ENCODE peak calls at places on chromosome 19, in ten cellular contexts. N is fibroblast of lung, Y is DND-41, S is H9, Z is astrocyte, M is neural progenitor cell, U is mammary epithelial cell, Q is SK-N-SH, K is GM23248, X is IMR-90. B is an unnamed sample.

GRCh38 chr19:38543807-38544568 is 73.8 kb downstream of the MAP4K1 start:
- DNase-seq in N (peak), Y (no peak), S (peak), Z (peak), M (no peak), U (peak), Q (peak), K (peak), X (peak), B (no peak)

GRCh38 chr19:20640545-20640944 is 20.8 kb downstream of the ZNF626 start:
- DNase-seq in N (no peak), Y (no peak), S (no peak), Z (no peak), M (no peak), U (no peak), Q (no peak), K (no peak), X (no peak), B (no peak)

GRCh38 chr19:58544591-58545285 is 874 bp downstream of the TRIM28 start:
- DNase-seq in N (peak), Y (peak), S (peak), Z (no peak), M (peak), U (no peak), Q (peak), K (peak), X (peak), B (peak)

GRCh38 chr19:19443902-19444693 is 38.6 kb downstream of the GATAD2A start:
- DNase-seq in N (no peak), Y (no peak), S (no peak), Z (no peak), M (no peak), U (no peak), Q (no peak), K (no peak), X (no peak), B (no peak)

GRCh38 chr19:17504456-17504855 is 7.0 kb upstream of the PGLS start:
- DNase-seq in N (no peak), Y (no peak), S (no peak), Z (no peak), M (no peak), U (no peak), Q (no peak), K (no peak), X (no peak), B (no peak)

GRCh38 chr19:16445238-16446107 is 26.3 kb downstream of the EPS15L1 start:
- DNase-seq in N (peak), Y (no peak), S (no peak), Z (peak), M (no peak), U (peak), Q (no peak), K (peak), X (peak), B (no peak)

GRCh38 chr19:50514346-50515167 is 844 bp upstream of the ASPDH start:
- DNase-seq in N (no peak), Y (peak), S (no peak), Z (no peak), M (peak), U (no peak), Q (peak), K (no peak), X (no peak), B (no peak)

GRCh38 chr19:29665826-29666633 is 769 bp downstream of the PLEKHF1 start:
- DNase-seq in N (peak), Y (no peak), S (peak), Z (peak), M (peak), U (peak), Q (peak), K (peak), X (peak), B (peak)

GRCh38 chr19:11096210-11096841 is 7.1 kb downstream of the LDLR start:
- DNase-seq in N (peak), Y (no peak), S (no peak), Z (peak), M (no peak), U (peak), Q (no peak), K (peak), X (peak), B (no peak)

GRCh38 chr19:32868206-32868950 is 1.2 kb downstream of the SLC7A9 start:
- DNase-seq in N (no peak), Y (no peak), S (no peak), Z (no peak), M (no peak), U (no peak), Q (no peak), K (no peak), X (no peak), B (no peak)

GRCh38 chr19:32870981-32871451 is 1.4 kb upstream of the SLC7A9 start:
- DNase-seq in N (no peak), Y (no peak), S (peak), Z (no peak), M (no peak), U (no peak), Q (no peak), K (no peak), X (no peak), B (no peak)

GRCh38 chr19:32872391-32872790 is 2.8 kb upstream of the SLC7A9 start:
- DNase-seq in N (no peak), Y (no peak), S (no peak), Z (no peak), M (no peak), U (no peak), Q (no peak), K (no peak), X (no peak), B (no peak)

GRCh38 chr19:32870154-32870573 is 597 bp upstream of the SLC7A9 start:
- DNase-seq in N (no peak), Y (no peak), S (peak), Z (no peak), M (peak), U (no peak), Q (no peak), K (no peak), X (no peak), B (no peak)

GRCh38 chr19:32869369-32870153 is at the start of gene SLC7A9:
- DNase-seq in N (no peak), Y (no peak), S (no peak), Z (no peak), M (no peak), U (no peak), Q (no peak), K (no peak), X (no peak), B (no peak)
- H2AFZ ChIP-seq in N (no peak), Y (no peak), S (no peak), Z (no peak), M (peak), U (no peak), Q (no peak), K (no peak), X (no peak), B (peak)

GRCh38 chr19:4367336-4367723 is 24.0 kb downstream of the MPND start:
- DNase-seq in N (no peak), Y (no peak), S (no peak), Z (no peak), M (no peak), U (no peak), Q (no peak), K (no peak), X (no peak), B (no peak)

GRCh38 chr19:4365791-4366665 is 22.7 kb downstream of the MPND start:
- DNase-seq in N (no peak), Y (no peak), S (no peak), Z (no peak), M (no peak), U (no peak), Q (no peak), K (no peak), X (no peak), B (no peak)

GRCh38 chr19:4367781-4368127 is 24.4 kb downstream of the MPND start:
- DNase-seq in N (no peak), Y (no peak), S (no peak), Z (no peak), M (no peak), U (no peak), Q (no peak), K (no peak), X (no peak), B (no peak)

GRCh38 chr19:4365341-4365740 is 22.0 kb downstream of the MPND start:
- DNase-seq in N (no peak), Y (no peak), S (no peak), Z (no peak), M (no peak), U (no peak), Q (no peak), K (no peak), X (no peak), B (no peak)

GRCh38 chr19:4366666-4367335 is 23.4 kb downstream of the MPND start:
- DNase-seq in N (no peak), Y (no peak), S (no peak), Z (no peak), M (no peak), U (no peak), Q (no peak), K (no peak), X (no peak), B (no peak)
- H3K9ac ChIP-seq in N (no peak), Y (no peak), S (no peak), Z (no peak), M (no peak), U (no peak), Q (no peak), K (no peak), X (no peak), B (peak)

GRCh38 chr19:28399187-28399586 is 813.8 kb downstream of the UQCRFS1 start:
- DNase-seq in N (no peak), Y (no peak), S (no peak), Z (no peak), M (no peak), U (no peak), Q (no peak), K (no peak), X (no peak), B (no peak)

GRCh38 chr19:28402701-28403290 is 810.2 kb downstream of the UQCRFS1 start:
- DNase-seq in N (no peak), Y (no peak), S (no peak), Z (no peak), M (no peak), U (no peak), Q (no peak), K (no peak), X (no peak), B (no peak)

GRCh38 chr19:28403698-28404099 is 809.3 kb downstream of the UQCRFS1 start:
- DNase-seq in N (no peak), Y (no peak), S (no peak), Z (no peak), M (no peak), U (no peak), Q (no peak), K (no peak), X (no peak), B (no peak)

GRCh38 chr19:28400953-28401671 is 811.8 kb downstream of the UQCRFS1 start:
- DNase-seq in N (no peak), Y (no peak), S (no peak), Z (no peak), M (no peak), U (no peak), Q (no peak), K (no peak), X (no peak), B (no peak)

GRCh38 chr19:28401739-28402138 is 811.2 kb downstream of the UQCRFS1 start:
- DNase-seq in N (no peak), Y (no peak), S (no peak), Z (no peak), M (no peak), U (no peak), Q (no peak), K (no peak), X (no peak), B (no peak)
- H2AFZ ChIP-seq in N (no peak), Y (no peak), S (no peak), Z (no peak), M (no peak), U (no peak), Q (no peak), K (no peak), X (no peak), B (no peak)

GRCh38 chr19:754530-754929 is 3.6 kb downstream of the MISP start:
- DNase-seq in N (no peak), Y (no peak), S (no peak), Z (no peak), M (no peak), U (no peak), Q (no peak), K (no peak), X (no peak), B (no peak)

GRCh38 chr19:749811-750210 is 1.1 kb upstream of the MISP start:
- DNase-seq in N (no peak), Y (no peak), S (no peak), Z (no peak), M (no peak), U (no peak), Q (no peak), K (no peak), X (no peak), B (no peak)

GRCh38 chr19:750640-751423 is at the start of gene MISP:
- DNase-seq in N (no peak), Y (no peak), S (no peak), Z (no peak), M (no peak), U (peak), Q (no peak), K (no peak), X (no peak), B (no peak)

GRCh38 chr19:752652-753517 is 2.0 kb downstream of the MISP start:
- DNase-seq in N (peak), Y (no peak), S (no peak), Z (peak), M (no peak), U (peak), Q (no peak), K (peak), X (peak), B (no peak)

DNA sequence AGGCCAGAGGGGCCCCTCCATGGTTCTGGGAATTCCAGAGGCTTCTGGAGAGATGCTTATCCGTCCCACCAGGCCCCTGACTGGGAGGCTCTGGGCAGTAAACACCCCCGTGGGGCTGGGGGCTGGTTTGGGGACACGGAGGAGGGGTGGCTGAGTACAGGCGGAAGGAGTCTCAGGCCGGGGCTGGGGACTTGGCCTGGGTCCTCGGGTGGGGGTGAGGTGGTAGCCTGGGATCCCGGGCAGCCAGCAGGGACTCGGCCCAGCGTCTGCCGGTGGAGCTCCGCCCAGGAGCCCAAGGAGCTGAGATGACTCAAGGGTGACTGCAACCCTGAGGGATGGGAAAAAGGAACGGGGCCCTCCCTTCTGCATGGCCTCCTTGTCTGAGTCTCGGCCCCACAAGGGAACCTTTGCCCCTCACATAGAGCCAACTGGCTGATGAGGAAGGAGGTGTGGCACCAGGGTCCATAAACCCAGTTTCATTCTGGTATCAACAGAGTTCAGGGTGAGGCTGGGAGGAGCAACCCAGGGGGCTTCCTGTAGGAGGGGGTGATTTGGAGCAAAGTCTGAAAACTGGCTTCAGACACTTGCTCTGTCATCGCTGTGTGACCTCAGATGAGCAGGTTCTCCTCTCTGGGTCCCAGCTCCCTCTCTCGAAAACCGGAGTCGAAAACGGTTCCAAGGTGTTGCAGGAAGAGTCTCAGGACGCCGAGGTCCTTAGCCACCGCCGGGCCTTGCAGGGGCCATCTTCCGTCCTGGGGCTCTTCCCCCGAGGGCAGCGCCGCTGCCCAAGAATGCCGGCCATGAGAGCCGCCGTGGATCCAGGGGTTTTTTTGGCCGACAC is 809 bp downstream of the MISP start:
- DNase-seq in N (peak), Y (no peak), S (peak), Z (peak), M (no peak), U (peak), Q (peak), K (peak), X (peak), B (no peak)
- H3K9ac ChIP-seq in N (peak), Y (no peak), S (no peak), Z (peak), M (no peak), U (peak), Q (peak), K (peak), X (peak), B (no peak)

GRCh38 chr19:47820410-47820809 is 1.3 kb upstream of the CRX start:
- DNase-seq in N (no peak), Y (no peak), S (no peak), Z (no peak), M (no peak), U (no peak), Q (no peak), K (no peak), X (no peak), B (no peak)
- H2AFZ ChIP-seq in N (no peak), Y (no peak), S (no peak), Z (no peak), M (peak), U (no peak), Q (no peak), K (no peak), X (no peak), B (peak)